ENCODE peak calls at places on chromosomes 6 and 20, in six cellular contexts. E, B, Q, X, K and T are unnamed samples.
A peak's percentile ranks its signal among the peaks of the same experiment; 100 is the strongest.

GRCh38 chr6:98944598-98945011 is 3.1 kb downstream of the FBXL4 start:
- DNase-seq in Q (no peak), K (peak; percentile 35), X (no peak), E (no peak), B (peak; percentile 14), T (no peak)

GRCh38 chr6:31042801-31043200 is 32.5 kb downstream of the MUC22 start:
- DNase-seq in B (peak; percentile 71), X (no peak), K (peak; percentile 70), Q (no peak), E (peak; percentile 7), T (peak; percentile 52)

GRCh38 chr20:4740774-4741431 is 19.2 kb downstream of the PRND start:
- DNase-seq in X (no peak), B (peak; percentile 26), E (peak; percentile 56), Q (peak; percentile 63), K (peak; percentile 59), T (peak; percentile 62)

GRCh38 chr6:138287144-138287955 is 69.1 kb upstream of the PBOV1 start:
- DNase-seq in X (no peak), B (peak; percentile 7), E (peak; percentile 31), K (peak; percentile 44), Q (no peak), T (peak; percentile 50)

GRCh38 chr6:158316022-158316421 is 3.8 kb downstream of the TULP4 start:
- DNase-seq in K (no peak), B (peak; percentile 56), E (no peak), X (no peak), Q (no peak), T (no peak)

GRCh38 chr20:62287759-62288534 is 14.8 kb upstream of the ADRM1 start:
- DNase-seq in X (no peak), K (no peak), E (no peak), Q (no peak), B (no peak), T (no peak)

GRCh38 chr20:50340586-50340985 is 150.0 kb downstream of the CEBPB start:
- DNase-seq in Q (no peak), E (no peak), B (no peak), K (no peak), X (no peak), T (no peak)

GRCh38 chr6:113556775-113557174 is 300.4 kb upstream of the MARCKS start:
- DNase-seq in K (no peak), Q (no peak), E (no peak), X (no peak), B (no peak), T (no peak)

GRCh38 chr6:14985366-14985765 is 260.5 kb upstream of the JARID2 start:
- DNase-seq in B (no peak), Q (no peak), K (no peak), E (no peak), X (no peak), T (no peak)

GRCh38 chr6:168087436-168088160 is 8.6 kb upstream of the FRMD1 start:
- DNase-seq in K (no peak), X (no peak), E (no peak), Q (no peak), B (no peak), T (no peak)

GRCh38 chr20:41701596-41702350 is 83.6 kb upstream of the CHD6 start:
- DNase-seq in Q (no peak), B (no peak), E (no peak), K (no peak), X (no peak), T (no peak)

GRCh38 chr6:109671721-109672120 is 19.3 kb downstream of the AK9 start:
- DNase-seq in E (no peak), X (no peak), K (no peak), Q (no peak), B (peak; percentile 49), T (no peak)

DNA sequence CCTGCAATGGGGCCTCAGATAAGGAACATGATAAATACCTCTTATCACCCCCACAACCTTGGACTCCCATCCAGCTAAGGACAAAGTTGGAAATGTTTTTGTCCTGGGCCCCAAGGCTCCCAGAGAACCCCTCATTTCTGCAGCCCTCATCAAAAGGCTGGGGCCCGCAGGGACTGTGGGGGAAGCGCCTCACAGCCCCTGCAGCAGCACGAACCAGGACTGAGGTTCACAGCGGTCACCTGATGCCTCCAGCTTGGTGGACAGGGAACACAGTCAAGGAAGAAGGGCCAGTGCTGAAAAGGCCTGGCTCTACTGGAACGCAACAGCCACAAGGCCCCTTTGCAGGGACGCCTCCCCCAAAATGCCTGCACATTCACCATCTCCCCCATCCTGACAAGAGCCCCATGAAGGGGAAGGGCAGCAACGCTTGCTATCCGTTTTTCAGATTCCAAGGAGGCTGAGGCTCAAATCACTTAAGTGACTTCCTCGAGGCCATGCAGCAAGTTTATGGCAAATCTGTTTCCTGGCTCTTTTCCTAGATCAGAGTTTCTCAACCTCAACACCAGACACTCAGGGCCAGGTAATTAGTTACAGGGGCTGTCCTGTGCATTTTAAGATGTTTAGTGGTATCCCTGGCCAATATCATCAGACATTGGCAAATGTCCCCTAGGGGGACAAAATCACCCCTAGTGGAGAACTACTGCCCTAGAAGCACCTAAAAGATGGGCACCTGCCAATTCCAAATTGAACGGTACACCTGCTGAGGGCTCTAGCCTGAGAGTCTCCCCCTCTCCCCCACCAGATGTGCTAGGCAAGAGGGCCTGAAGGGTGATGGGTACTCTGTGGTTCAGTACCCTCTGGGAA is 10.5 kb downstream of the TFEB start:
- DNase-seq in K (no peak), B (no peak), X (no peak), Q (no peak), E (no peak), T (no peak)
- TF ChIP-seq CTCF in K (no peak), B (no peak), X (no peak), Q (no peak), E (no peak), T (no peak)

DNA sequence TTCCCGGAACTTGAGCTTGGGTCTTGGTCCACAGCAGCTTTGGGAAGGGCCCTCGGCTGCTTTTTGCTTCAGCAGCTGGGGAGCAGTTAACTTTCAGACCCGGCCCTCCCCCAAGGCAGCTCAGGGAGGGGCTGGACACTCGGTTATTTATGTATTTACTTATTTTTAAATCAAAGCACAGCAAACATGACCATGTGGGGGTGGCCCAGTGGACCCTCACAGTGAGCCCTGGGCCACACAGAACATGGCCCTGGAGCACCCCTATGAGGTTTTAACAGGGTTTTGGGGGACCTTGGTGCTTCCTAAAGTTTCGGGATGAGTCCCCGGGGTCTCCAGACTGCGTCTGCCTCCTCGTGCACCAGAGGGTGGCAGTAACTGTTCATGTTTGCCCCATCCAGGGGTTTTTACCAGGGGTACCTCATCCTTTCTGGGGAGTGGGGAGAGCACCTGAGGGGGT is 26.6 kb upstream of the NPBWR2 start:
- DNase-seq in E (no peak), B (no peak), X (no peak), Q (peak; percentile 36), K (no peak), T (no peak)
- TF ChIP-seq CTCF in E (no peak), B (peak; percentile 12), X (peak; percentile 34), Q (no peak), K (peak; percentile 2), T (no peak)

GRCh38 chr6:112330071-112330876 is 16.9 kb upstream of the RFPL4B start:
- DNase-seq in B (no peak), Q (no peak), K (peak; percentile 31), E (no peak), X (no peak), T (no peak)
- TF ChIP-seq CTCF in B (no peak), Q (no peak), K (no peak), E (no peak), X (no peak), T (no peak)

GRCh38 chr6:17431581-17431980 is 38.2 kb downstream of the CAP2 start:
- DNase-seq in B (peak; percentile 40), X (no peak), Q (no peak), E (no peak), K (no peak), T (no peak)

GRCh38 chr6:17429381-17430061 is 36.1 kb downstream of the CAP2 start:
- DNase-seq in K (no peak), Q (no peak), B (peak; percentile 54), E (no peak), X (no peak), T (no peak)

GRCh38 chr6:17427062-17427461 is 33.7 kb downstream of the CAP2 start:
- DNase-seq in E (no peak), Q (no peak), K (no peak), B (no peak), X (no peak), T (no peak)

GRCh38 chr6:17423018-17423417 is 29.6 kb downstream of the CAP2 start:
- DNase-seq in K (peak; percentile 24), Q (no peak), X (no peak), E (no peak), B (peak; percentile 15), T (no peak)

DNA sequence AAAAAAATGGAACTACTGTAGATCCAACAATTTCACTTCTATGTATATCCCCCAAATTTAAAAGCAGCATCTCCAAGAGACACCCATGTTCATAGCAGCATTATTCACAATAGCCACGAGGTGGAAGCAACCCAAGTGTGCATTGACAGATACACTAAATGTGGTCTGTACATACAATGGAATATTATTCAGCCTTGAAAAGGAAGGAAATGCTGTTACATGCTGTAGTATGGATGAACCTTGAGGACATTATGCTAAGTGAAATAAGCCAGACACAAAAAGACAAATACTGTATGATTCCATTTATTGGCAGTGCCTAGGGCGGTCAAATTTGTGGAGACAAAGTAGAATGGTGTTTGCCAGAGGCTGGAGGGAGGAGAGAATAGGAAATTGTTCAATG is 34.2 kb downstream of the CAP2 start:
- DNase-seq in E (no peak), K (no peak), X (no peak), Q (no peak), B (no peak), T (no peak)
- TF ChIP-seq CTCF in E (no peak), K (no peak), X (no peak), Q (no peak), B (no peak), T (no peak)